ENCODE peak calls at places on chromosomes 11 and 22, in six cellular contexts. One of them, this sample, is unnamed.
A peak's percentile ranks its signal among the peaks of the same experiment; 100 is the strongest.

GRCh38 chr11:90753546-90753945 is 530.7 kb upstream of the CHORDC1 start:
- DNase-seq in PC-3: no peak
- DNase-seq in mammary epithelial cell: peak; percentile 33
- DNase-seq in DND-41: no peak
- DNase-seq in GM23248: no peak
- DNase-seq in MM.1S: no peak
- DNase-seq in this sample: no peak

GRCh38 chr22:46019351-46019750 is 42.4 kb upstream of the WNT7B start:
- DNase-seq in DND-41: no peak
- DNase-seq in GM23248: no peak
- DNase-seq in mammary epithelial cell: no peak
- DNase-seq in PC-3: peak; percentile 51
- DNase-seq in MM.1S: no peak
- DNase-seq in this sample: no peak

GRCh38 chr22:24011735-24012068 is 598 bp downstream of the CABIN1 start:
- DNase-seq in PC-3: peak; percentile 10
- DNase-seq in mammary epithelial cell: no peak
- DNase-seq in MM.1S: no peak
- DNase-seq in GM23248: peak; percentile 34
- DNase-seq in DND-41: no peak
- DNase-seq in this sample: no peak

GRCh38 chr11:12516387-12517110 is 139.2 kb downstream of the PARVA start:
- DNase-seq in DND-41: no peak
- DNase-seq in PC-3: no peak
- DNase-seq in GM23248: no peak
- DNase-seq in MM.1S: no peak
- DNase-seq in mammary epithelial cell: no peak
- DNase-seq in this sample: no peak

GRCh38 chr11:134646561-134646960 is 234.5 kb upstream of the B3GAT1 start:
- DNase-seq in GM23248: no peak
- DNase-seq in mammary epithelial cell: no peak
- DNase-seq in MM.1S: no peak
- DNase-seq in PC-3: no peak
- DNase-seq in DND-41: no peak
- DNase-seq in this sample: no peak

GRCh38 chr22:21861856-21862255 is 5.6 kb downstream of the MAPK1 start:
- DNase-seq in mammary epithelial cell: peak; percentile 32
- DNase-seq in PC-3: no peak
- DNase-seq in DND-41: no peak
- DNase-seq in GM23248: peak; percentile 43
- DNase-seq in MM.1S: no peak
- DNase-seq in this sample: no peak

GRCh38 chr11:134330611-134331564 is 900 bp upstream of the GLB1L2 start:
- DNase-seq in PC-3: no peak
- DNase-seq in mammary epithelial cell: no peak
- DNase-seq in MM.1S: no peak
- DNase-seq in GM23248: no peak
- DNase-seq in DND-41: no peak
- DNase-seq in this sample: no peak

GRCh38 chr11:44738791-44739190 is 12.0 kb downstream of the TSPAN18 start:
- DNase-seq in MM.1S: no peak
- DNase-seq in DND-41: no peak
- DNase-seq in PC-3: no peak
- DNase-seq in GM23248: no peak
- DNase-seq in mammary epithelial cell: no peak
- DNase-seq in this sample: no peak

GRCh38 chr22:31750365-31751284 is 693 bp upstream of the PRR14L start:
- DNase-seq in PC-3: no peak
- DNase-seq in MM.1S: no peak
- DNase-seq in DND-41: no peak
- DNase-seq in GM23248: no peak
- DNase-seq in mammary epithelial cell: no peak
- DNase-seq in this sample: peak; percentile 22

GRCh38 chr22:31752096-31752847 is 1.5 kb upstream of the DEPDC5 start:
- DNase-seq in PC-3: no peak
- DNase-seq in mammary epithelial cell: no peak
- DNase-seq in MM.1S: no peak
- DNase-seq in GM23248: no peak
- DNase-seq in DND-41: no peak
- DNase-seq in this sample: no peak

GRCh38 chr22:31749636-31750364 is at the start of gene PRR14L:
- DNase-seq in MM.1S: peak; percentile 97
- DNase-seq in mammary epithelial cell: peak; percentile 95
- DNase-seq in PC-3: peak; percentile 90
- DNase-seq in DND-41: peak; percentile 97
- DNase-seq in GM23248: peak; percentile 97
- DNase-seq in this sample: peak; percentile 99

GRCh38 chr22:31747441-31747840 is 2.5 kb downstream of the PRR14L start:
- DNase-seq in GM23248: no peak
- DNase-seq in MM.1S: no peak
- DNase-seq in PC-3: no peak
- DNase-seq in mammary epithelial cell: no peak
- DNase-seq in DND-41: no peak
- DNase-seq in this sample: no peak

DNA sequence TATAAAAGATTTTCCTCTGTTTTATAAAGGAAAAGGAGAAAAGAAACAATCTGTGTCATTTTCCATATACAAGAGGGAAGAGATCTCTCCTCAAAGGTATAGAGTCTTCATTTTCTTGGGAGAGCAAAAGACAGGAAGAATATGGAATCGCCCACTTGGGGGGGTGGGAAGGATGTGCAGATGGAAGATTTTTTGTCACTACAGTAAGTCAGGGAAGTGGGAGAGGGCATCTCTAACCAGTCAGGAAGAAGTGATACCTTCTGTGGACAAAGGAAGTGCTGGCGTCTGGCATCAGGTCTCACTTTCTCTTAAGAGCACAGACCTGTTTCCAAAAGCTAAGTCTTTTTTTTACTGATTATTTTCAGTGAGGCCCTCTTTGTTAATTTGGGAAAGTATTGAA is 1.4 kb downstream of the PRR14L start:
- DNase-seq in DND-41: no peak
- DNase-seq in mammary epithelial cell: no peak
- DNase-seq in GM23248: peak; percentile 38
- DNase-seq in MM.1S: no peak
- DNase-seq in PC-3: peak; percentile 2
- DNase-seq in this sample: no peak
- H3K27ac ChIP-seq in DND-41: peak overlapping the region; percentile 85
- H3K27ac ChIP-seq in mammary epithelial cell: peak overlapping the region; percentile 73
- H3K27ac ChIP-seq in GM23248: peak overlapping the region; percentile 77
- H3K27ac ChIP-seq in MM.1S: no peak overlapping the region
- H3K27ac ChIP-seq in PC-3: no peak overlapping the region
- H3K27ac ChIP-seq in this sample: peak overlapping the region; percentile 87

DNA sequence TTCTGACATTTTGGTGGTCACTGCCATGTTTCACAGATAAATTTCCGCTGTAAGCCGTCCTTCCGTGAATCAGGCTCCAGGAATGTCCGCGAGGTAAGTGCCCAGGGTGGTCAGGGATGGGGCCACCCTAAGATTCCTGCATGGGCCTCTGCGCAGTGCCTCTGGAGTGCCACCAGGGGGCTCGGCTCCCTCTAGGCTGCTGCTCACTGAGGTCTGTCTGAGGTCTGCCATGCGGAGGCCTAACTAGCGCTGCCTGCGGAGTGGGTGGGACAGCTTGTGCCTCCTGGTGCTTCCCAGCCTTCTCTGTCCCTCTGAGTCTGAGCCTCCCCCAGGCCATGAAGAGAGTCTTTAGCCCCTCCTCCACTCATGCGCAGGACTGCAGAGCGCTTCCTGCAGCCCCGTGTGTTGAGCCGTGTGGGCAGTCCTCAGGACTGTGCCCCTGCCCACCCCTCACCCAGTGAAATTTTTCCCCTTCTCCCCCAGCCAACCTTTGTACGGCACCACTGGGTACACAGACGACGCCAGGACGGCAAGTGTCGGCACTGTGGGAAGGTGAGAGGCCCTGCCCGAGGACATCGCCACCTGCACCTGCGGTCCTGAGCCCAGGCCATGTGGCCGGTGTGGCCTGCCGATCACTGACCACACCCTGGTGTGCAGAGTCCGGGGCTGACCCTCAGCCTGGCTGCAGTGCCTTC is 11.9 kb upstream of the MDK start:
- DNase-seq in DND-41: peak; percentile 65
- DNase-seq in PC-3: peak; percentile 66
- DNase-seq in mammary epithelial cell: peak; percentile 64
- DNase-seq in MM.1S: peak; percentile 41
- DNase-seq in GM23248: peak; percentile 80
- DNase-seq in this sample: peak; percentile 52
- H3K9ac ChIP-seq in DND-41: no peak overlapping the region
- H3K9ac ChIP-seq in PC-3: no peak overlapping the region
- H3K9ac ChIP-seq in mammary epithelial cell: no peak overlapping the region
- H3K9ac ChIP-seq in MM.1S: no peak overlapping the region
- H3K9ac ChIP-seq in GM23248: no peak overlapping the region
- H3K9ac ChIP-seq in this sample: no peak overlapping the region

GRCh38 chr22:41300661-41301060 is 664 bp upstream of the ZC3H7B start:
- DNase-seq in DND-41: no peak
- DNase-seq in GM23248: peak; percentile 8
- DNase-seq in MM.1S: no peak
- DNase-seq in PC-3: peak; percentile 28
- DNase-seq in mammary epithelial cell: no peak
- DNase-seq in this sample: no peak
- H3K4me3 ChIP-seq in DND-41: peak overlapping the region; percentile 99
- H3K4me3 ChIP-seq in GM23248: peak overlapping the region; percentile 79
- H3K4me3 ChIP-seq in MM.1S: peak overlapping the region; percentile 97
- H3K4me3 ChIP-seq in PC-3: peak overlapping the region; percentile 95
- H3K4me3 ChIP-seq in mammary epithelial cell: peak overlapping the region; percentile 90
- H3K4me3 ChIP-seq in this sample: peak overlapping the region; percentile 98

DNA sequence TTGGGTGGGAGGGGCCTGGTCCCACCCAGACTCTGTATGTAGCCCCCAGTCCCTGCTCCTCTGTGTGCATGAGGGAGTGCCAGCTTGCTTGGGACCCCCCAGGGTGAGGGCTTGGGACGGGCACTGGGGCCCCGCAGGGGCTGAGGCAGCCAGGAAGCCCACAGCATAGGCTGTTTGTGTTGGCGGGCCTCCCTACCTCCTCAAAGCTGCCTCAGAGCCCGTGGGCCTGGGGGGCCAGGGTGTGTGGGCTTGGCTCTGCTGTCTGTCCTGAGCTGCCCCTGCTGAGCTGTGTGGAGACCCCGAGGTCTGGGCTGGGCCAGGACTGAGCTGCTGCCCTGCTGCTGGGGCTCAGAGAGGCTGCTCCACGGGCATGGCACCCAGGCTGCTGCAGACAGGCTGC is 3.2 kb downstream of the TSPAN4 start:
- DNase-seq in GM23248: peak; percentile 43
- DNase-seq in mammary epithelial cell: no peak
- DNase-seq in DND-41: no peak
- DNase-seq in PC-3: no peak
- DNase-seq in MM.1S: no peak
- DNase-seq in this sample: no peak
- H3K27ac ChIP-seq in GM23248: peak overlapping the region; percentile 89
- H3K27ac ChIP-seq in mammary epithelial cell: peak overlapping the region; percentile 5
- H3K27ac ChIP-seq in DND-41: no peak overlapping the region
- H3K27ac ChIP-seq in PC-3: no peak overlapping the region
- H3K27ac ChIP-seq in MM.1S: no peak overlapping the region
- H3K27ac ChIP-seq in this sample: no peak overlapping the region

GRCh38 chr22:37483050-37483449 is 3.1 kb downstream of the MFNG start:
- DNase-seq in DND-41: no peak
- DNase-seq in GM23248: no peak
- DNase-seq in mammary epithelial cell: no peak
- DNase-seq in MM.1S: no peak
- DNase-seq in PC-3: no peak
- DNase-seq in this sample: no peak

GRCh38 chr22:37483594-37484114 is 2.5 kb downstream of the MFNG start:
- DNase-seq in PC-3: no peak
- DNase-seq in GM23248: peak; percentile 33
- DNase-seq in DND-41: peak; percentile 15
- DNase-seq in MM.1S: no peak
- DNase-seq in mammary epithelial cell: no peak
- DNase-seq in this sample: no peak

GRCh38 chr22:37485006-37485713 is 1.0 kb downstream of the MFNG start:
- DNase-seq in GM23248: no peak
- DNase-seq in mammary epithelial cell: no peak
- DNase-seq in PC-3: no peak
- DNase-seq in MM.1S: peak; percentile 45
- DNase-seq in DND-41: peak; percentile 61
- DNase-seq in this sample: no peak

GRCh38 chr22:37485714-37486223 is 415 bp downstream of the MFNG start:
- DNase-seq in mammary epithelial cell: no peak
- DNase-seq in MM.1S: peak; percentile 41
- DNase-seq in PC-3: no peak
- DNase-seq in DND-41: peak; percentile 28
- DNase-seq in GM23248: no peak
- DNase-seq in this sample: no peak

DNA sequence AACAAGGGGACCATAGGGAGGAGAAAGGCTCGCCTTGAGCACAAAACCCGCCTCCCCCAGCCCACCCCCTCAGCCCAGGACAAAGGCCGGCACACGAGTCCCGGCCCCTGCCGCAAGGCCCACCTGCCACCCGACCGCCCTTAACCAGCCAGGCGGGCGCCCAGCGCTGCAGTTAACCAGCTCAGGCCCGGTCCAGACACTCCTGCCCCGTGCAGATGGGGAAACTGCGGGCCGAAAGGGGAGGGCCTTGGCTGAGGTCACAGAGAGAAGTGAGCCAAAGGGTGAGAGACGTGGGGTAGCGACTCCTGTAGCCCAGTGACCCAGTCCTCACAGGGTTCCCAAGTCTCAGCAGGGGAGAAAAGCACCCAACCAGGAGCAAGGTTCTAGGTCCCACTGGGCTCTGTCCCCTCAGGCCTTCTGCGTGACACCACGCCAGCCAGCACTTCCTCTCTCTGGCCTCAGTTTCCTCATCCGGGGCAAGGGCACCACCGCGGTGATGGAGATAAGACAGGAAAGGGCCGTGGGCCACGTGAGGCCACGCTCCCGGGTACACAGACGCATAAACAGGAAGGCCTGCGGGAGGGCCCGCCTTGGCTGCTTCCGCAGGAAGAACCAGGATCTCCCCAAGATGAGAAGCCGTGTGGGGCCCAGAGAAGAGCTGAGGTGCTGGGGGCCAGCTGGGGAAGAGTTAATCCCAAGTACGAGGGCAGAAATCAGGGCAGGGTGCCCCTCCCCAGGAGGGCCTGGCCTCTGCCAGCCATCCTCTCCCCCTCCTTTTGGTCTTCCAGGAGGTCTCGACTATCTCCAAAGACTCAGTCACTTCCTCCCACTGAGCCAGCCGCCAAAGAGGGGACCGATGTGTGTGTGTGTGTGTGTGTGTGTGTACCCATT is 1.8 kb downstream of the MFNG start:
- DNase-seq in DND-41: peak; percentile 81
- DNase-seq in GM23248: no peak
- DNase-seq in MM.1S: peak; percentile 86
- DNase-seq in PC-3: no peak
- DNase-seq in mammary epithelial cell: no peak
- DNase-seq in this sample: peak; percentile 72
- H3K9ac ChIP-seq in DND-41: peak overlapping the region; percentile 82
- H3K9ac ChIP-seq in GM23248: no peak overlapping the region
- H3K9ac ChIP-seq in MM.1S: peak overlapping the region; percentile 89
- H3K9ac ChIP-seq in PC-3: no peak overlapping the region
- H3K9ac ChIP-seq in mammary epithelial cell: no peak overlapping the region
- H3K9ac ChIP-seq in this sample: peak overlapping the region; percentile 83